ENCODE peak calls at places on chromosomes 16 and 17, in five cellular contexts. Z is SK-N-MC, E is astrocyte, W is A549, T is heart right ventricle. I is an unnamed sample.

GRCh38 chr17:59366040-59366757 is 34.7 kb downstream of the YPEL2 start:
- DNase-seq in T (no peak), W (no peak), E (peak), Z (no peak), I (no peak)

GRCh38 chr16:85491798-85492616 is 121.1 kb upstream of the GSE1 start:
- DNase-seq in T (peak), Z (no peak), E (peak), W (no peak), I (no peak)

GRCh38 chr16:46768809-46769208 is 20.7 kb upstream of the MYLK3 start:
- DNase-seq in Z (no peak), T (no peak), W (no peak), E (no peak), I (no peak)

GRCh38 chr17:7176870-7177209 is 2.3 kb downstream of the ASGR1 start:
- DNase-seq in E (no peak), Z (no peak), W (no peak), T (no peak), I (no peak)

GRCh38 chr16:85832578-85833539 is 33.4 kb downstream of the COX4I1 start:
- DNase-seq in T (no peak), E (no peak), W (no peak), Z (no peak), I (no peak)

GRCh38 chr16:68128577-68129305 is 43.6 kb downstream of the NFATC3 start:
- DNase-seq in Z (no peak), E (peak), W (no peak), T (no peak), I (no peak)

GRCh38 chr16:67167588-67167987 is 2.8 kb upstream of the NOL3 start:
- DNase-seq in Z (no peak), T (no peak), E (no peak), W (no peak), I (no peak)

GRCh38 chr16:87790278-87791023 is 24.7 kb upstream of the KLHDC4 start:
- DNase-seq in E (no peak), W (peak), Z (no peak), T (peak), I (peak)

GRCh38 chr17:31537558-31537957 is 146.1 kb downstream of the RAB11FIP4 start:
- DNase-seq in E (peak), T (no peak), Z (no peak), W (no peak), I (no peak)

GRCh38 chr17:18191071-18191667 is 7.5 kb downstream of the ALKBH5 start:
- DNase-seq in E (no peak), T (peak), W (no peak), Z (no peak), I (no peak)

GRCh38 chr16:58041628-58041955 is 16.0 kb downstream of the MMP15 start:
- DNase-seq in Z (no peak), W (no peak), E (no peak), T (no peak), I (no peak)

GRCh38 chr17:74972973-74973328 is 392 bp upstream of the HID1 start:
- DNase-seq in Z (no peak), T (no peak), E (no peak), W (no peak), I (no peak)

GRCh38 chr16:84045818-84046470 is 3.3 kb upstream of the SLC38A8 start:
- DNase-seq in W (no peak), T (no peak), Z (no peak), E (no peak), I (no peak)

GRCh38 chr17:50060951-50061712 is 5.2 kb downstream of the ITGA3 start:
- DNase-seq in E (peak), W (peak), Z (no peak), T (peak), I (peak)

GRCh38 chr17:39694593-39694992 is 5.3 kb upstream of the ERBB2 start:
- DNase-seq in W (no peak), E (no peak), T (no peak), Z (no peak), I (no peak)

GRCh38 chr16:79286646-79287423 is 313.7 kb downstream of the MAF start:
- DNase-seq in E (no peak), T (no peak), Z (no peak), W (no peak), I (peak)

GRCh38 chr17:50102164-50102991 is 7.2 kb downstream of the PDK2 start:
- DNase-seq in W (no peak), Z (no peak), T (peak), E (no peak), I (no peak)

GRCh38 chr17:45821147-45821546 is 23.5 kb upstream of the SPPL2C start:
- DNase-seq in Z (no peak), T (no peak), E (no peak), W (no peak), I (no peak)

GRCh38 chr17:34243732-34244299 is 11.3 kb upstream of the CCL2 start:
- DNase-seq in E (no peak), T (no peak), Z (no peak), W (no peak), I (no peak)

GRCh38 chr17:28574536-28574935 is 2.2 kb downstream of the ALDOC start:
- DNase-seq in E (no peak), W (peak), Z (no peak), T (no peak), I (no peak)

GRCh38 chr17:83079340-83079747 is at the start of gene METRNL:
- DNase-seq in E (no peak), W (peak), Z (no peak), T (peak), I (peak)

GRCh38 chr17:41885733-41886132 is 20.5 kb upstream of the KLHL11 start:
- DNase-seq in Z (no peak), E (no peak), W (peak), T (no peak), I (no peak)

GRCh38 chr16:66869424-66869823 is 10.9 kb upstream of the PDP2 start:
- DNase-seq in T (no peak), Z (no peak), E (no peak), W (no peak), I (no peak)

GRCh38 chr16:70803354-70803753 is 2.4 kb upstream of the VAC14 start:
- DNase-seq in E (no peak), T (no peak), Z (no peak), W (no peak), I (no peak)

GRCh38 chr17:32536736-32537646 is 50.2 kb downstream of the CDK5R1 start:
- DNase-seq in W (no peak), T (no peak), E (peak), Z (no peak), I (no peak)

GRCh38 chr16:10579965-10580918 is at the start of gene EMP2:
- DNase-seq in W (peak), Z (no peak), T (peak), E (peak), I (no peak)

GRCh38 chr16:52117171-52117570 is 429.8 kb downstream of the TOX3 start:
- DNase-seq in T (no peak), Z (no peak), W (no peak), E (no peak), I (no peak)

GRCh38 chr17:43908111-43908721 is 880 bp upstream of the MPP2 start:
- DNase-seq in E (peak), T (peak), Z (no peak), W (peak), I (peak)

GRCh38 chr16:57115504-57116182 is 23.3 kb downstream of the CPNE2 start:
- DNase-seq in E (peak), W (no peak), T (peak), Z (no peak), I (peak)

GRCh38 chr16:84841787-84842300 is 22.1 kb downstream of the CRISPLD2 start:
- DNase-seq in W (no peak), Z (no peak), E (no peak), T (no peak), I (no peak)

GRCh38 chr16:29812754-29813643 is 1.0 kb downstream of the PRRT2 start:
- DNase-seq in T (no peak), Z (no peak), E (no peak), W (no peak), I (no peak)

GRCh38 chr16:29814592-29814991 is 1.4 kb upstream of the PAGR1 start:
- DNase-seq in E (no peak), T (no peak), Z (no peak), W (no peak), I (no peak)

GRCh38 chr16:29811896-29812665 is at the start of gene PRRT2:
- DNase-seq in E (no peak), W (no peak), Z (no peak), T (peak), I (no peak)

GRCh38 chr16:29815032-29815721 is 775 bp upstream of the PAGR1 start:
- DNase-seq in E (no peak), Z (no peak), T (peak), W (no peak), I (no peak)

GRCh38 chr16:29813644-29814562 is 1.9 kb downstream of the PRRT2 start:
- DNase-seq in Z (no peak), T (peak), E (no peak), W (no peak), I (no peak)
- H3K4me3 ChIP-seq in Z (no peak), T (no peak), E (no peak), W (no peak), I (peak)

GRCh38 chr17:17102176-17102575 is 59.9 kb downstream of the MPRIP start:
- DNase-seq in W (no peak), T (no peak), Z (no peak), E (no peak), I (no peak)

GRCh38 chr17:17093764-17094163 is 51.5 kb downstream of the MPRIP start:
- DNase-seq in W (no peak), Z (no peak), E (no peak), T (no peak), I (no peak)

GRCh38 chr17:17098426-17099035 is 56.3 kb downstream of the MPRIP start:
- DNase-seq in Z (no peak), T (peak), W (no peak), E (no peak), I (no peak)

GRCh38 chr17:17096438-17097178 is 54.4 kb downstream of the MPRIP start:
- DNase-seq in E (peak), Z (no peak), W (no peak), T (no peak), I (no peak)

GRCh38 chr17:17097763-17098345 is 55.6 kb downstream of the MPRIP start:
- DNase-seq in E (no peak), W (no peak), Z (no peak), T (no peak), I (no peak)
- H3K27ac ChIP-seq in E (no peak), W (peak), Z (no peak), T (peak), I (peak)

GRCh38 chr16:24610421-24610765 is 71.0 kb downstream of the RBBP6 start:
- DNase-seq in Z (no peak), T (no peak), E (peak), W (no peak), I (no peak)

GRCh38 chr16:24609417-24609739 is 70.0 kb downstream of the RBBP6 start:
- DNase-seq in T (no peak), Z (no peak), W (no peak), E (no peak), I (no peak)

GRCh38 chr16:24612656-24613055 is 73.3 kb downstream of the RBBP6 start:
- DNase-seq in Z (no peak), E (no peak), T (no peak), W (no peak), I (no peak)

GRCh38 chr16:24609740-24610420 is 70.5 kb downstream of the RBBP6 start:
- DNase-seq in E (peak), W (no peak), Z (peak), T (peak), I (peak)

DNA sequence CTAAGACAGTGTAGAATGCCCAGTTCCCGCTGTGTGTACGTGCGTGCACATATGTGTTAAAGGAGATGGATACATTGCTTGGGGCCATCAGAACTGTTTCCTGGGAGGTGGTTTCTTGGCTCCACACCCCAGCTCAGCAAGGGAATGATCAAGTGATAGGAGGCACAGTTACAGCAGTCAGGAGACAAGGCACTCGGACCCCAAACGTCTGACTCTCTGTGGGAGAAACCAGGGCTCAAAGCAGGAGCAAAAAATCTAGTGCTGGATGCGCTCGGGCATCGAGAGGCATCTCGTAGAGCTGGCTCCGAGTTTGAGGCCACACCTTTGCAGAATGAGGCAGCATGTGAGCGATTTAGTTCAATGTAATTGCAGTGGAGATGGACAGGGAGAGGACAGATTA is 71.9 kb downstream of the RBBP6 start:
- DNase-seq in Z (no peak), W (no peak), E (no peak), T (no peak), I (no peak)
- H3K4me3 ChIP-seq in Z (peak), W (no peak), E (no peak), T (no peak), I (peak)

DNA sequence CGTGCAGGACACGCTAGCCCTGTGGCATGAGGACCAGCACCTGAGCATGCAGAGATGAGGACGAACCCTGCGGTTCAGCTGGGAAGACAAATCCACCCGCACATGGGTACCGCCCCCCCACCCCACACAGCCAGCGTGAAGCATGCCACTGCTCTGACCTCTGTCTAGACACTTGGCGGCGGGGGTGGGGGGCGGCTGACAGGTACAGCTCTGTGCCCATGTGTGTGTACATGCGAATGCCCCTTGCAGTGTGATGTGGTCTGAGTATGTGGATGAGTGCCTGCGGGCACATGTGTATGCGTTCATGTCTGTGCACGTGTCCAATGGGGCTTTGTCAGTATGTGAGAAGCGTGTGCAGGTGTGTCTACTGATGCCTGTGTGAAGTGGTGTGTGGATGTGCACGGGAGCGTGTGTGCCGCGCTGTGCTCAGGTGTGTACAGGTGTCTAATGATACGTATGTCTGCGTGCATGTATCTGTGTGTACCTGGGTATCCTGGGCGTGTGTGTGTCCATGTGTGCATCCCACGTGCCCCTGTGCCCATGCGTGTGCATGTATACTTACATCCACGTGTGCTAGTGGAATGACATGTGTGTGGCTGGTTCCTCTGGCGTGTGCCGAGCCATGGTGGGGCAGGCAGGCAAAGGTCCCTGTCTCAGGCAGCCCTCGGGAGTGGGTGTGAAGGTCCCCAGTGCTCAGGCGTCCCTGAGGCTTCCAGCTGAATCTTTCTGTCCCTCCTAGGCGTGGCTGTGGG is 650 bp upstream of the RAP1GAP2 start:
- DNase-seq in T (no peak), W (no peak), E (no peak), Z (no peak), I (no peak)
- H3K27ac ChIP-seq in T (peak), W (peak), E (no peak), Z (no peak), I (peak)

GRCh38 chr17:81934850-81935708 is 2.0 kb downstream of the PYCR1 start:
- DNase-seq in W (no peak), T (no peak), E (no peak), Z (no peak), I (no peak)
- H3K4me3 ChIP-seq in W (no peak), T (no peak), E (peak), Z (no peak), I (no peak)

GRCh38 chr17:57096472-57097198 is 11.6 kb downstream of the AKAP1 start:
- DNase-seq in T (no peak), E (no peak), Z (no peak), W (no peak), I (no peak)
- H3K27ac ChIP-seq in T (peak), E (no peak), Z (no peak), W (no peak), I (peak)

DNA sequence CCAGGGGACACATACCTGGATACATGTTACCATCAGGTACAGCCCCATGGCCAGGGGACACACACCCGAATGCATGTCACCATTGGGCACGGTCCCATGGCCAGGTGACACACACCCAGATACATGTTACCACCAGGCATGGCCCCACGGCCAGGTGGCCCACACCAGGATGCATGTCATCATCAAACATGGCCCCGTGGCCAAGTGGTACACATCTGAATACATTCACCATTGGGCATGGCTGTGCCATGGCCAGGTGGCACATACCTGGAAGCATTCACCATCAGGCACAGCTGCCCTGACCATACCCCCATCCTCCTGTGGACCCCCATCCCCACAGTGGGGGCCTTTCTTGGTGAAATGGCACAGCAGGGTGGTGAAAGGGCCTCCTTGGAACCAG is 97.6 kb downstream of the RBFOX3 start:
- DNase-seq in T (no peak), W (no peak), Z (no peak), E (no peak), I (no peak)
- H3K4me3 ChIP-seq in T (no peak), W (no peak), Z (no peak), E (no peak), I (no peak)

DNA sequence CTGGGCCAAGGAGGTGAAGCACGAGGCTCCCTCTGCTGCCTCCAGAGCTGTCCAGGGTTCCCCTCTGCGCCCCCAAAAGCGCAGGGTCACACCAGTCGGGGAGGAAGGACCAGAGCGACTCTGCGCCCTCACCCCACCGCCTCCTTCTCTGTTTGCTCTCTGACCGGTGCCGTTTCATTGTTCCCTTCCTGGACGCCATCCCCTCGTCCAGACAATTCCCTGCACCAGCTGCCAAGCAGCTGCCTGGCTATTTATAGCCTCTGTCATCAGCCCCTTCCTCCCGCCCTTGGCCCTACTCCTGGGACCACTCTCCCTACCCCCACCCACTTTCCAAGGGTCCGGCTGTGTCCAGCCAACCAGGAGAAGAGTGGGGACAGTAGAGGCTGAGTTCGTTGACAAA is 68.8 kb upstream of the CREBBP start:
- DNase-seq in T (peak), W (no peak), Z (no peak), E (no peak), I (no peak)
- H3K27ac ChIP-seq in T (peak), W (no peak), Z (no peak), E (no peak), I (no peak)

DNA sequence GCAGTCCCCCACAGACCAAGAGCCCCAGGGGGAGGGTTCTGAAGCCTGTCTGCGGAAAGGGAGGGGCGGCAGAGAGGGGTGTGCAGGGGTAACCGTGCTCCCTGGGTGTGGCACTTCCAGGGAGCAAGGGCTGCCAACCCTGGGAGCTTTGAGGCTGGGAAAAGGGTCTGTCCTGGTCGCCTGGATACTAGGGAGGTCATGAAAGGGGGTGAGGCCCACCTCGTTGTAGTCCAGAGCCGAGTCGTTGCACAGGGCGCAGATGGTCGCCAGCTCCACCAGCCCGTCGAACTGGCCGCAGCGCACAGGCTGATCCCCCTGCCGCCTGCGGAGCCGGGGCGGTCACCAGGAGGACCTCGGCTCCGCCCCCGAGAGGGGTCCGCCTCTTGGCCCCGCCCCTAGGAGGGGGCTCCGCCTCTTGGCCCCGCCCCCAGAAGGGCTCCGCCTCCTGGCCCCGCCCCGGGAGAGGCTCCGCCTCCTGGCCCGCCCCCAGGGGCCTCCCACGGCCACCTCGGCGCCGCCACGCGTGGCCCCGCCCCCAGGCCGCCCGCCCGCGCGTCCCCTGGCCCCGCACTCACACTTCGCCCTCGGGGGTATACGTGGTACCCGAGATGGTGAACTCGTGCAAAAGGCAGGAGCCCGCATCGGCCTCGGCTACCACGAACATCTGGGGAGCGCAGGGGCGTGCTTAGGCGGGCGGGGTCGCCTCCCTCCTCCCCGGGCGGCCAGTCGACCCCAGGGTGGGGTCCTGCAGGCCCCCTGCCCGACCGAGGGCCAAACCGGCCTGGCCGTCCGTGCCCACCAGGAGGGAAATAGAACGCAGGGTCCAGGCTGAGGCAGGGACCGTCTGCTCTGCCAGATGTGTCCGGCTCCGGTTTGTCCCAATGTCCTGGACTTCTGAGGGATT is 19.5 kb downstream of the ATP2A3 start:
- DNase-seq in T (no peak), W (peak), E (no peak), Z (no peak), I (peak)
- H3K4me3 ChIP-seq in T (peak), W (no peak), E (peak), Z (peak), I (peak)